ENCODE peak calls at places on chromosomes 3 and 15, in seven cellular contexts. One of them, this sample, is unnamed. For H3K9me3, the result is how much of the 10 kb centered on the place peaks cover.

GRCh38 chr3:149572796-149573414 is 84.9 kb downstream of the WWTR1 start:
- DNase-seq in ascending aorta: peak
- DNase-seq in left ventricle myocardium inferior: no peak
- DNase-seq in CD4-positive, alpha-beta T cell: no peak
- DNase-seq in A549: no peak
- DNase-seq in lower lobe of right lung: no peak
- DNase-seq in lung: no peak
- DNase-seq in this sample: no peak

GRCh38 chr3:170108955-170109354 is 71.2 kb downstream of the GPR160 start:
- DNase-seq in ascending aorta: no peak
- DNase-seq in left ventricle myocardium inferior: no peak
- DNase-seq in CD4-positive, alpha-beta T cell: no peak
- DNase-seq in A549: no peak
- DNase-seq in lower lobe of right lung: no peak
- DNase-seq in lung: no peak
- DNase-seq in this sample: no peak

GRCh38 chr15:71547066-71547465 is 263.3 kb upstream of the NR2E3 start:
- DNase-seq in ascending aorta: no peak
- DNase-seq in left ventricle myocardium inferior: peak
- DNase-seq in CD4-positive, alpha-beta T cell: no peak
- DNase-seq in A549: no peak
- DNase-seq in lower lobe of right lung: no peak
- DNase-seq in lung: no peak
- DNase-seq in this sample: peak

GRCh38 chr3:13727890-13728289 is 152.0 kb downstream of the WNT7A start:
- DNase-seq in ascending aorta: no peak
- DNase-seq in left ventricle myocardium inferior: no peak
- DNase-seq in CD4-positive, alpha-beta T cell: no peak
- DNase-seq in A549: no peak
- DNase-seq in lower lobe of right lung: no peak
- DNase-seq in lung: peak
- DNase-seq in this sample: no peak

GRCh38 chr15:92365816-92366215 is 27.9 kb upstream of the ST8SIA2 start:
- DNase-seq in ascending aorta: no peak
- DNase-seq in left ventricle myocardium inferior: no peak
- DNase-seq in CD4-positive, alpha-beta T cell: no peak
- DNase-seq in A549: no peak
- DNase-seq in lower lobe of right lung: no peak
- DNase-seq in lung: no peak
- DNase-seq in this sample: no peak

GRCh38 chr3:177820683-177821316 is 623.5 kb upstream of the TBL1XR1 start:
- DNase-seq in ascending aorta: no peak
- DNase-seq in left ventricle myocardium inferior: no peak
- DNase-seq in CD4-positive, alpha-beta T cell: no peak
- DNase-seq in A549: no peak
- DNase-seq in lower lobe of right lung: no peak
- DNase-seq in lung: no peak
- DNase-seq in this sample: no peak

GRCh38 chr3:97720417-97720816 is 44.1 kb upstream of the ARL6 start:
- DNase-seq in ascending aorta: no peak
- DNase-seq in left ventricle myocardium inferior: no peak
- DNase-seq in CD4-positive, alpha-beta T cell: no peak
- DNase-seq in A549: no peak
- DNase-seq in lower lobe of right lung: no peak
- DNase-seq in lung: no peak
- DNase-seq in this sample: no peak

GRCh38 chr3:145692751-145693150 is 468.2 kb downstream of the PLOD2 start:
- DNase-seq in ascending aorta: no peak
- DNase-seq in left ventricle myocardium inferior: no peak
- DNase-seq in CD4-positive, alpha-beta T cell: no peak
- DNase-seq in A549: no peak
- DNase-seq in lower lobe of right lung: no peak
- DNase-seq in lung: no peak
- DNase-seq in this sample: no peak

GRCh38 chr3:64859625-64860590 is 172.1 kb upstream of the ADAMTS9 start:
- DNase-seq in ascending aorta: no peak
- DNase-seq in left ventricle myocardium inferior: no peak
- DNase-seq in CD4-positive, alpha-beta T cell: no peak
- DNase-seq in A549: no peak
- DNase-seq in lower lobe of right lung: no peak
- DNase-seq in lung: no peak
- DNase-seq in this sample: no peak

GRCh38 chr15:40340740-40341400 is at the start of gene CCDC9B:
- DNase-seq in ascending aorta: peak
- DNase-seq in left ventricle myocardium inferior: peak
- DNase-seq in CD4-positive, alpha-beta T cell: no peak
- DNase-seq in A549: peak
- DNase-seq in lower lobe of right lung: peak
- DNase-seq in lung: peak
- DNase-seq in this sample: no peak

DNA sequence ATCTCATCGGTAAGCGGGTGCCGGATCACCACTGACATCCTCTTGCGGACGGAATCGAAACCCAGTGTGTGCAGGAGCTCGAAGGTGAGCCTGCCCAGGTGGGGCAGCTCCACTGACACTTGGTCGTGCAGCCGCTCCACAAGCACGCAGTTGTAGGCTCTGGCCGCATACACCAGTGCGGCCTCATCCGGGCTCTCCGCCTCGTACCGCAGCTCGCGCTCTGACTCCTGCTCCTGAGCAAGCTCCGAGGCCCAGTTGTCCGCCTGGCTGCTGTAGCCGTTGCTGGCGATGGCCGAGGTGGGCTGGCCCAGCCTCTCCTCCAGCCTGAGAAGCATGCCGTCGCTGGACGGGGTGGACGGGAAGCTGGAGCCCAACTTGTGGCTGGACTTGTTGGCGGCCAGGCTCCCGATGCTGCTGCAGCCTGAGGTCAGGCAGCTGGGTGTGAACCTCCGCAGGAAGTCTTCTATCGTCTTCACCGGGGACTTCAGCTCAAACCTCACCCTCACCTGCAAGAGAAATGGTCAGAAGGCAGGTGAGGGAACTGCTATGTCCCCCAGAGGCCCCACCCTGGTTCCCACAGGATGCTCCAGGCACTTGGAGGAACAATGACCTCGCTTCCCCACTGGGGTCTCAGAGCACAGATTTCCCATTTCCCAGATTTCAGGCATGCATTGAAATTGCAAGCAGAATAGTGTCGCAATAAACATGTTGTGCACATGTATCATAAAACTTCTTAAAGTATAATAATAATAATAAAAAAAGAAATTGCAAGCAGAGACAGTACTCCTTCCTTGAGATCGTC is 149.2 kb downstream of the ATP10A start:
- DNase-seq in ascending aorta: peak
- DNase-seq in left ventricle myocardium inferior: no peak
- DNase-seq in CD4-positive, alpha-beta T cell: no peak
- DNase-seq in A549: no peak
- DNase-seq in lower lobe of right lung: no peak
- DNase-seq in lung: no peak
- DNase-seq in this sample: no peak
- H3K9me3 ChIP-seq in ascending aorta: under half
- H3K9me3 ChIP-seq in left ventricle myocardium inferior: under half
- H3K9me3 ChIP-seq in CD4-positive, alpha-beta T cell: under half
- H3K9me3 ChIP-seq in A549: under half
- H3K9me3 ChIP-seq in lower lobe of right lung: under half
- H3K9me3 ChIP-seq in lung: under half
- H3K9me3 ChIP-seq in this sample: under half

DNA sequence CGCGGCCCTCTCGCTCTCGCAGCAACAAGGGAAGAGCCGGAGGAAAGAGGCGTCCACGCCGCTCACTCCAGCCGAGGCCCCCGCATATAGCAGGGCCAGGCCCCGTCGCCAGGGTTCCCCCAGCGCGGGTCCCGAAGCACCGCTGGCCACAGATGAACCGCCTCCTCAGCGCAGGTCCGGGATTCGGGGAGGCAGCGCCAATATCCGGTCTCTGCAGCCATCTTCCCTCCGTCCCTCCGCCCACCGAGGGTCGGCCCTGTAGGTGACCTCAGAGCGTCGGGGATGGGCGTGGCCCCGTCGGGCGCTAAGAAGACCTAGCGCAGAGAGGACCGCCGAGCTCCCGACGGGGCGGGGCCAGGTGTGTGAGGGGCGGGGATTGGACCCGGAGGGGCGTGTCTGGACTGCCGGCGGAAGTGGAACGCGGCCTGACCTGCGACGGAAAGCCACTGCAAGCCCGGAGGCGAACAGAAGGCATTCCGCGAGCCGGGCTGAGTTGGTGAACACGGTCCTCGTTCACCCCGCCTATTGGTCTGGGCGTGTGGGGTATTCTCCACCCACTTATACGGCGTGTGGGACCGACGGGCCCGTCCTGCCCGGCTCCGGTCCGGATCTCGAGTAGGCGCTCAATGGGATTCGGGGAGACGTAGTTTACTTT is 26.8 kb upstream of the MTHFS start:
- DNase-seq in ascending aorta: peak
- DNase-seq in left ventricle myocardium inferior: peak
- DNase-seq in CD4-positive, alpha-beta T cell: peak
- DNase-seq in A549: peak
- DNase-seq in lower lobe of right lung: peak
- DNase-seq in lung: peak
- DNase-seq in this sample: peak
- H3K9me3 ChIP-seq in ascending aorta: under half
- H3K9me3 ChIP-seq in left ventricle myocardium inferior: under half
- H3K9me3 ChIP-seq in CD4-positive, alpha-beta T cell: under half
- H3K9me3 ChIP-seq in A549: under half
- H3K9me3 ChIP-seq in lower lobe of right lung: under half
- H3K9me3 ChIP-seq in lung: under half
- H3K9me3 ChIP-seq in this sample: under half

DNA sequence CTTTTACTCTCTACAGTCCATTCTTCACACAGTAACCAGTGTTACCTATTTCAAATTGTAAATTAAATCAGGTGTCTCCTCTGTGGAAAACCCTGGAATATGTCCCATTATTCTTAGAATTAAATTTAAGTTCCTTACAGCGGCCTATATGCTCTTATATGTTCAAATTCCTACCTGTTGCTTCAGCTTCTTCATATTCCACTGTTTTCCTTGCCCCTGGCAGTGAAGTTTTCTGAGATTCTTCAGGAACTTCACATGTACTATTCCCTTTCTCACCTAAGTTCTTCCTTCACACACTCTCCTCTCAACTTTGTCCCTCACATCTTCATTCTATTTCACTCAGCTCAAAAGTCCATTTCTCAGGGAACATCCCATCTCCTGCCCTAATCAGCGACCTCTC is 68.8 kb downstream of the IL1RAP start:
- DNase-seq in ascending aorta: no peak
- DNase-seq in left ventricle myocardium inferior: no peak
- DNase-seq in CD4-positive, alpha-beta T cell: no peak
- DNase-seq in A549: no peak
- DNase-seq in lower lobe of right lung: no peak
- DNase-seq in lung: no peak
- DNase-seq in this sample: no peak
- H3K9me3 ChIP-seq in ascending aorta: under half
- H3K9me3 ChIP-seq in left ventricle myocardium inferior: under half
- H3K9me3 ChIP-seq in CD4-positive, alpha-beta T cell: under half
- H3K9me3 ChIP-seq in A549: under half
- H3K9me3 ChIP-seq in lower lobe of right lung: under half
- H3K9me3 ChIP-seq in lung: under half
- H3K9me3 ChIP-seq in this sample: under half

GRCh38 chr3:1131156-1131555 is 38.3 kb downstream of the CNTN6 start:
- DNase-seq in ascending aorta: no peak
- DNase-seq in left ventricle myocardium inferior: no peak
- DNase-seq in CD4-positive, alpha-beta T cell: no peak
- DNase-seq in A549: no peak
- DNase-seq in lower lobe of right lung: no peak
- DNase-seq in lung: no peak
- DNase-seq in this sample: no peak
- H3K9me3 ChIP-seq in ascending aorta: under half
- H3K9me3 ChIP-seq in left ventricle myocardium inferior: under half
- H3K9me3 ChIP-seq in CD4-positive, alpha-beta T cell: under half
- H3K9me3 ChIP-seq in A549: under half
- H3K9me3 ChIP-seq in lower lobe of right lung: under half
- H3K9me3 ChIP-seq in lung: under half
- H3K9me3 ChIP-seq in this sample: under half

GRCh38 chr3:47464603-47465002 is 11.1 kb downstream of the SCAP start:
- DNase-seq in ascending aorta: no peak
- DNase-seq in left ventricle myocardium inferior: no peak
- DNase-seq in CD4-positive, alpha-beta T cell: no peak
- DNase-seq in A549: no peak
- DNase-seq in lower lobe of right lung: no peak
- DNase-seq in lung: no peak
- DNase-seq in this sample: no peak

GRCh38 chr3:47473391-47473790 is 2.4 kb downstream of the SCAP start:
- DNase-seq in ascending aorta: no peak
- DNase-seq in left ventricle myocardium inferior: no peak
- DNase-seq in CD4-positive, alpha-beta T cell: no peak
- DNase-seq in A549: no peak
- DNase-seq in lower lobe of right lung: no peak
- DNase-seq in lung: no peak
- DNase-seq in this sample: no peak

GRCh38 chr3:47475029-47475569 is 642 bp downstream of the SCAP start:
- DNase-seq in ascending aorta: no peak
- DNase-seq in left ventricle myocardium inferior: no peak
- DNase-seq in CD4-positive, alpha-beta T cell: no peak
- DNase-seq in A549: no peak
- DNase-seq in lower lobe of right lung: no peak
- DNase-seq in lung: peak
- DNase-seq in this sample: peak

GRCh38 chr3:47469616-47470015 is 6.1 kb downstream of the SCAP start:
- DNase-seq in ascending aorta: no peak
- DNase-seq in left ventricle myocardium inferior: no peak
- DNase-seq in CD4-positive, alpha-beta T cell: no peak
- DNase-seq in A549: no peak
- DNase-seq in lower lobe of right lung: no peak
- DNase-seq in lung: no peak
- DNase-seq in this sample: no peak
- H3K9me3 ChIP-seq in ascending aorta: under half
- H3K9me3 ChIP-seq in left ventricle myocardium inferior: under half
- H3K9me3 ChIP-seq in CD4-positive, alpha-beta T cell: under half
- H3K9me3 ChIP-seq in A549: under half
- H3K9me3 ChIP-seq in lower lobe of right lung: under half
- H3K9me3 ChIP-seq in lung: under half
- H3K9me3 ChIP-seq in this sample: under half

GRCh38 chr3:44772099-44772442 is 10.5 kb downstream of the KIF15 start:
- DNase-seq in ascending aorta: no peak
- DNase-seq in left ventricle myocardium inferior: no peak
- DNase-seq in CD4-positive, alpha-beta T cell: no peak
- DNase-seq in A549: no peak
- DNase-seq in lower lobe of right lung: no peak
- DNase-seq in lung: no peak
- DNase-seq in this sample: no peak

GRCh38 chr3:44771424-44772098 is 10.0 kb downstream of the KIF15 start:
- DNase-seq in ascending aorta: no peak
- DNase-seq in left ventricle myocardium inferior: no peak
- DNase-seq in CD4-positive, alpha-beta T cell: no peak
- DNase-seq in A549: no peak
- DNase-seq in lower lobe of right lung: no peak
- DNase-seq in lung: no peak
- DNase-seq in this sample: no peak
- H3K9me3 ChIP-seq in ascending aorta: under half
- H3K9me3 ChIP-seq in left ventricle myocardium inferior: under half
- H3K9me3 ChIP-seq in CD4-positive, alpha-beta T cell: under half
- H3K9me3 ChIP-seq in A549: under half
- H3K9me3 ChIP-seq in lower lobe of right lung: under half
- H3K9me3 ChIP-seq in lung: under half
- H3K9me3 ChIP-seq in this sample: under half

GRCh38 chr3:37475435-37475834 is 301.1 kb upstream of the LRRFIP2 start:
- DNase-seq in ascending aorta: no peak
- DNase-seq in left ventricle myocardium inferior: no peak
- DNase-seq in CD4-positive, alpha-beta T cell: no peak
- DNase-seq in A549: no peak
- DNase-seq in lower lobe of right lung: no peak
- DNase-seq in lung: no peak
- DNase-seq in this sample: no peak
- H3K9me3 ChIP-seq in ascending aorta: under half
- H3K9me3 ChIP-seq in left ventricle myocardium inferior: under half
- H3K9me3 ChIP-seq in CD4-positive, alpha-beta T cell: under half
- H3K9me3 ChIP-seq in A549: under half
- H3K9me3 ChIP-seq in lower lobe of right lung: under half
- H3K9me3 ChIP-seq in lung: under half
- H3K9me3 ChIP-seq in this sample: under half

GRCh38 chr3:58996730-58997129 is 53.1 kb downstream of the CFAP20DC start:
- DNase-seq in ascending aorta: no peak
- DNase-seq in left ventricle myocardium inferior: no peak
- DNase-seq in CD4-positive, alpha-beta T cell: no peak
- DNase-seq in A549: no peak
- DNase-seq in lower lobe of right lung: no peak
- DNase-seq in lung: no peak
- DNase-seq in this sample: no peak
- H3K9me3 ChIP-seq in ascending aorta: under half
- H3K9me3 ChIP-seq in left ventricle myocardium inferior: under half
- H3K9me3 ChIP-seq in CD4-positive, alpha-beta T cell: under half
- H3K9me3 ChIP-seq in A549: under half
- H3K9me3 ChIP-seq in lower lobe of right lung: under half
- H3K9me3 ChIP-seq in lung: under half
- H3K9me3 ChIP-seq in this sample: under half

This sample was measured in WERI-Rb-1.